ENCODE peak calls at places on chromosomes 1 and 21, in ten cellular contexts. A is NCI-H2029; B is activated T-cell treated with anti-CD3 and anti-CD28 coated beads for 24 hours; N is SHP77; L is hippocampal formation; W is stimulated activated naive B cell treated with anti-CD40 and anti-IgM and Interleukin-4, amounts not matched to agents 10 μg/mL and 1 μg/mL and 100 μg/mL, for 72 hours; Z is PC-3; P is AG09309; J is T-cell; I is activated CD4-positive, alpha-beta T cell treated with anti-CD3 and anti-CD28 coated beads, Interleukin-2, amount 50 U/mL, for 1 hour. Y is an unnamed sample.

GRCh38 chr1:22204989-22205913 is 62.4 kb upstream of the WNT4 start:
- DNase-seq in A (peak; percentile 80), B (no peak), N (no peak), L (no peak), W (no peak), Z (no peak), P (no peak), J (no peak), I (no peak), Y (no peak)

GRCh38 chr1:208252126-208252853 is 8.1 kb upstream of the PLXNA2 start:
- DNase-seq in A (no peak), B (no peak), N (no peak), L (no peak), W (no peak), Z (peak; percentile 56), P (no peak), J (no peak), I (no peak), Y (no peak)

GRCh38 chr21:31520506-31521163 is 138.9 kb upstream of the SOD1 start:
- DNase-seq in A (peak; percentile 29), B (no peak), N (peak; percentile 67), L (no peak), W (no peak), Z (no peak), P (no peak), J (no peak), I (no peak), Y (no peak)

GRCh38 chr1:218665216-218665615 is 320.1 kb downstream of the TGFB2 start:
- DNase-seq in A (no peak), B (no peak), N (peak; percentile 25), L (peak; percentile 30), W (no peak), Z (peak; percentile 48), P (peak; percentile 43), J (no peak), I (no peak), Y (no peak)

GRCh38 chr1:200429221-200429751 is 19.4 kb upstream of the ZNF281 start:
- DNase-seq in A (no peak), B (no peak), N (no peak), L (no peak), W (no peak), Z (no peak), P (peak; percentile 71), J (no peak), I (no peak), Y (no peak)

GRCh38 chr1:169184812-169185211 is 78.3 kb downstream of the ATP1B1 start:
- DNase-seq in A (no peak), B (no peak), N (no peak), L (no peak), W (no peak), Z (no peak), P (no peak), J (no peak), I (no peak), Y (no peak)

GRCh38 chr1:9539829-9540550 is 725 bp downstream of the SLC25A33 start:
- DNase-seq in A (peak; percentile 50), B (peak; percentile 28), N (no peak), L (peak; percentile 57), W (no peak), Z (peak; percentile 47), P (no peak), J (peak; percentile 36), I (peak; percentile 27), Y (peak; percentile 38)

GRCh38 chr1:33002006-33002405 is 34.7 kb downstream of the AK2 start:
- DNase-seq in A (no peak), B (no peak), N (no peak), L (no peak), W (no peak), Z (no peak), P (no peak), J (no peak), I (no peak), Y (no peak)

GRCh38 chr1:24111264-24111997 is 504 bp downstream of the MYOM3 start:
- DNase-seq in A (no peak), B (no peak), N (no peak), L (no peak), W (no peak), Z (no peak), P (no peak), J (no peak), I (no peak), Y (no peak)

GRCh38 chr1:107171378-107171777 is 30.5 kb downstream of the NTNG1 start:
- DNase-seq in A (no peak), B (no peak), N (no peak), L (no peak), W (no peak), Z (no peak), P (no peak), J (no peak), I (no peak), Y (no peak)

GRCh38 chr1:104720701-104721100 is 971.0 kb downstream of the AMY1C start:
- DNase-seq in A (no peak), B (no peak), N (no peak), L (no peak), W (no peak), Z (peak; percentile 7), P (no peak), J (no peak), I (no peak), Y (no peak)

GRCh38 chr1:31705080-31705866 is 1.5 kb upstream of the COL16A1 start:
- DNase-seq in A (no peak), B (peak; percentile 61), N (peak; percentile 51), L (peak; percentile 71), W (peak; percentile 40), Z (peak; percentile 49), P (no peak), J (peak; percentile 53), I (peak; percentile 44), Y (peak; percentile 66)

GRCh38 chr1:197923013-197923412 is 5.8 kb downstream of the LHX9 start:
- DNase-seq in A (no peak), B (no peak), N (no peak), L (no peak), W (no peak), Z (no peak), P (no peak), J (no peak), I (no peak), Y (no peak)

Y was measured in effector memory CD8-positive, alpha-beta T cell.